ENCODE peak calls at places on chromosomes 11 and 22, in nine cellular contexts. One of them, this sample, is unnamed.

GRCh38 chr22:32502346-32502745 is 27.7 kb downstream of the FBXO7 start:
- DNase-seq in body of pancreas: no peak
- DNase-seq in right lobe of liver: no peak
- DNase-seq in A549: no peak
- DNase-seq in uterus: no peak
- DNase-seq in spleen: no peak
- DNase-seq in K562: no peak
- DNase-seq in adrenal gland: no peak
- DNase-seq in stomach: no peak
- DNase-seq in this sample: no peak

GRCh38 chr11:45048870-45049825 is 97.3 kb upstream of the PRDM11 start:
- DNase-seq in body of pancreas: no peak
- DNase-seq in right lobe of liver: no peak
- DNase-seq in A549: no peak
- DNase-seq in uterus: peak; percentile 53
- DNase-seq in spleen: no peak
- DNase-seq in K562: no peak
- DNase-seq in adrenal gland: no peak
- DNase-seq in stomach: no peak
- DNase-seq in this sample: no peak

GRCh38 chr11:101279728-101280127 is 150.1 kb upstream of the PGR start:
- DNase-seq in body of pancreas: no peak
- DNase-seq in right lobe of liver: no peak
- DNase-seq in A549: no peak
- DNase-seq in uterus: no peak
- DNase-seq in spleen: no peak
- DNase-seq in K562: no peak
- DNase-seq in adrenal gland: no peak
- DNase-seq in stomach: no peak
- DNase-seq in this sample: no peak

GRCh38 chr11:110165039-110165438 is 71.8 kb downstream of the ZC3H12C start:
- DNase-seq in body of pancreas: no peak
- DNase-seq in right lobe of liver: no peak
- DNase-seq in A549: no peak
- DNase-seq in uterus: no peak
- DNase-seq in spleen: peak; percentile 35
- DNase-seq in K562: no peak
- DNase-seq in adrenal gland: no peak
- DNase-seq in stomach: no peak
- DNase-seq in this sample: no peak

GRCh38 chr11:118907051-118907748 is 18.5 kb downstream of the BCL9L start:
- DNase-seq in body of pancreas: peak; percentile 92
- DNase-seq in right lobe of liver: peak; percentile 90
- DNase-seq in A549: peak; percentile 82
- DNase-seq in uterus: peak; percentile 87
- DNase-seq in spleen: peak; percentile 94
- DNase-seq in K562: peak; percentile 81
- DNase-seq in adrenal gland: peak; percentile 90
- DNase-seq in stomach: peak; percentile 92
- DNase-seq in this sample: peak; percentile 87

GRCh38 chr11:67213251-67213650 is 53.0 kb upstream of the GRK2 start:
- DNase-seq in body of pancreas: no peak
- DNase-seq in right lobe of liver: no peak
- DNase-seq in A549: no peak
- DNase-seq in uterus: no peak
- DNase-seq in spleen: no peak
- DNase-seq in K562: no peak
- DNase-seq in adrenal gland: no peak
- DNase-seq in stomach: no peak
- DNase-seq in this sample: no peak

GRCh38 chr11:130301002-130301401 is 13.7 kb downstream of the ZBTB44 start:
- DNase-seq in body of pancreas: no peak
- DNase-seq in right lobe of liver: no peak
- DNase-seq in A549: no peak
- DNase-seq in uterus: no peak
- DNase-seq in spleen: no peak
- DNase-seq in K562: no peak
- DNase-seq in adrenal gland: no peak
- DNase-seq in stomach: no peak
- DNase-seq in this sample: no peak

GRCh38 chr11:96314326-96315050 is 28.5 kb downstream of the MAML2 start:
- DNase-seq in body of pancreas: no peak
- DNase-seq in right lobe of liver: no peak
- DNase-seq in A549: peak; percentile 69
- DNase-seq in uterus: no peak
- DNase-seq in spleen: no peak
- DNase-seq in K562: no peak
- DNase-seq in adrenal gland: no peak
- DNase-seq in stomach: no peak
- DNase-seq in this sample: peak; percentile 21

GRCh38 chr22:43828711-43829447 is 16.8 kb upstream of the EFCAB6 start:
- DNase-seq in body of pancreas: no peak
- DNase-seq in right lobe of liver: peak; percentile 41
- DNase-seq in A549: peak; percentile 10
- DNase-seq in uterus: no peak
- DNase-seq in spleen: peak; percentile 65
- DNase-seq in K562: no peak
- DNase-seq in adrenal gland: no peak
- DNase-seq in stomach: no peak
- DNase-seq in this sample: no peak

GRCh38 chr11:110587129-110587528 is 125.1 kb downstream of the ARHGAP20 start:
- DNase-seq in body of pancreas: no peak
- DNase-seq in right lobe of liver: peak; percentile 62
- DNase-seq in A549: no peak
- DNase-seq in uterus: no peak
- DNase-seq in spleen: no peak
- DNase-seq in K562: no peak
- DNase-seq in adrenal gland: no peak
- DNase-seq in stomach: no peak
- DNase-seq in this sample: no peak

GRCh38 chr22:46653596-46653995 is 33.4 kb downstream of the GRAMD4 start:
- DNase-seq in body of pancreas: no peak
- DNase-seq in right lobe of liver: no peak
- DNase-seq in A549: no peak
- DNase-seq in uterus: no peak
- DNase-seq in spleen: no peak
- DNase-seq in K562: no peak
- DNase-seq in adrenal gland: no peak
- DNase-seq in stomach: no peak
- DNase-seq in this sample: no peak

GRCh38 chr11:102733232-102733875 is 8.6 kb upstream of the MMP8 start:
- DNase-seq in body of pancreas: peak; percentile 67
- DNase-seq in right lobe of liver: peak; percentile 71
- DNase-seq in A549: peak; percentile 64
- DNase-seq in uterus: no peak
- DNase-seq in spleen: peak; percentile 84
- DNase-seq in K562: peak; percentile 67
- DNase-seq in adrenal gland: peak; percentile 24
- DNase-seq in stomach: peak; percentile 79
- DNase-seq in this sample: no peak

GRCh38 chr22:38710352-38710751 is 4.6 kb downstream of the GTPBP1 start:
- DNase-seq in body of pancreas: no peak
- DNase-seq in right lobe of liver: no peak
- DNase-seq in A549: no peak
- DNase-seq in uterus: no peak
- DNase-seq in spleen: no peak
- DNase-seq in K562: no peak
- DNase-seq in adrenal gland: no peak
- DNase-seq in stomach: no peak
- DNase-seq in this sample: no peak

GRCh38 chr11:61873588-61874459 is 17.5 kb downstream of the FADS3 start:
- DNase-seq in body of pancreas: no peak
- DNase-seq in right lobe of liver: no peak
- DNase-seq in A549: no peak
- DNase-seq in uterus: no peak
- DNase-seq in spleen: no peak
- DNase-seq in K562: no peak
- DNase-seq in adrenal gland: no peak
- DNase-seq in stomach: no peak
- DNase-seq in this sample: peak; percentile 48

GRCh38 chr11:77400775-77401469 is 73.0 kb downstream of the PAK1 start:
- DNase-seq in body of pancreas: no peak
- DNase-seq in right lobe of liver: no peak
- DNase-seq in A549: no peak
- DNase-seq in uterus: no peak
- DNase-seq in spleen: no peak
- DNase-seq in K562: no peak
- DNase-seq in adrenal gland: no peak
- DNase-seq in stomach: no peak
- DNase-seq in this sample: peak; percentile 22
- TF ChIP-seq CTCF in body of pancreas: no peak
- TF ChIP-seq CTCF in right lobe of liver: no peak
- TF ChIP-seq CTCF in A549: no peak
- TF ChIP-seq CTCF in uterus: no peak
- TF ChIP-seq CTCF in spleen: no peak
- TF ChIP-seq CTCF in K562: no peak
- TF ChIP-seq CTCF in adrenal gland: no peak
- TF ChIP-seq CTCF in stomach: no peak
- TF ChIP-seq CTCF in this sample: peak; percentile 21

GRCh38 chr11:68314203-68314885 is 2.0 kb downstream of the LRP5 start:
- DNase-seq in body of pancreas: no peak
- DNase-seq in right lobe of liver: no peak
- DNase-seq in A549: peak; percentile 52
- DNase-seq in uterus: no peak
- DNase-seq in spleen: no peak
- DNase-seq in K562: peak; percentile 59
- DNase-seq in adrenal gland: no peak
- DNase-seq in stomach: no peak
- DNase-seq in this sample: no peak

GRCh38 chr11:68313574-68314202 is 1.3 kb downstream of the LRP5 start:
- DNase-seq in body of pancreas: no peak
- DNase-seq in right lobe of liver: no peak
- DNase-seq in A549: peak; percentile 39
- DNase-seq in uterus: no peak
- DNase-seq in spleen: no peak
- DNase-seq in K562: peak; percentile 51
- DNase-seq in adrenal gland: no peak
- DNase-seq in stomach: no peak
- DNase-seq in this sample: no peak

GRCh38 chr11:68315581-68315920 is 3.2 kb downstream of the LRP5 start:
- DNase-seq in body of pancreas: no peak
- DNase-seq in right lobe of liver: no peak
- DNase-seq in A549: no peak
- DNase-seq in uterus: no peak
- DNase-seq in spleen: no peak
- DNase-seq in K562: peak; percentile 52
- DNase-seq in adrenal gland: no peak
- DNase-seq in stomach: no peak
- DNase-seq in this sample: peak; percentile 34

GRCh38 chr11:68312780-68313573 is 586 bp downstream of the LRP5 start:
- DNase-seq in body of pancreas: no peak
- DNase-seq in right lobe of liver: peak; percentile 59
- DNase-seq in A549: no peak
- DNase-seq in uterus: no peak
- DNase-seq in spleen: no peak
- DNase-seq in K562: peak; percentile 50
- DNase-seq in adrenal gland: no peak
- DNase-seq in stomach: no peak
- DNase-seq in this sample: peak; percentile 31

GRCh38 chr11:68314886-68315580 is 2.6 kb downstream of the LRP5 start:
- DNase-seq in body of pancreas: no peak
- DNase-seq in right lobe of liver: peak; percentile 92
- DNase-seq in A549: peak; percentile 60
- DNase-seq in uterus: peak; percentile 52
- DNase-seq in spleen: no peak
- DNase-seq in K562: peak; percentile 51
- DNase-seq in adrenal gland: peak; percentile 62
- DNase-seq in stomach: no peak
- DNase-seq in this sample: peak; percentile 64
- TF ChIP-seq POLR2A in body of pancreas: no peak
- TF ChIP-seq POLR2A in right lobe of liver: peak; percentile 85
- TF ChIP-seq POLR2A in A549: no peak
- TF ChIP-seq POLR2A in uterus: no peak
- TF ChIP-seq POLR2A in spleen: no peak
- TF ChIP-seq POLR2A in K562: no peak
- TF ChIP-seq POLR2A in adrenal gland: no peak
- TF ChIP-seq POLR2A in stomach: no peak
- TF ChIP-seq POLR2A in this sample: peak; percentile 25

GRCh38 chr22:29072979-29073617 is at the start of gene KREMEN1:
- DNase-seq in body of pancreas: no peak
- DNase-seq in right lobe of liver: peak; percentile 60
- DNase-seq in A549: no peak
- DNase-seq in uterus: peak; percentile 33
- DNase-seq in spleen: peak; percentile 87
- DNase-seq in K562: no peak
- DNase-seq in adrenal gland: peak; percentile 48
- DNase-seq in stomach: no peak
- DNase-seq in this sample: peak; percentile 22
- TF ChIP-seq CTCF in body of pancreas: no peak
- TF ChIP-seq CTCF in right lobe of liver: no peak
- TF ChIP-seq CTCF in A549: no peak
- TF ChIP-seq CTCF in uterus: no peak
- TF ChIP-seq CTCF in spleen: no peak
- TF ChIP-seq CTCF in K562: no peak
- TF ChIP-seq CTCF in adrenal gland: no peak
- TF ChIP-seq CTCF in stomach: no peak
- TF ChIP-seq CTCF in this sample: no peak

GRCh38 chr11:114179234-114179941 is 116.8 kb upstream of the NNMT start:
- DNase-seq in body of pancreas: peak; percentile 88
- DNase-seq in right lobe of liver: peak; percentile 88
- DNase-seq in A549: peak; percentile 5
- DNase-seq in uterus: peak; percentile 96
- DNase-seq in spleen: no peak
- DNase-seq in K562: peak; percentile 32
- DNase-seq in adrenal gland: peak; percentile 82
- DNase-seq in stomach: peak; percentile 89
- DNase-seq in this sample: peak; percentile 92

GRCh38 chr11:114176321-114176720 is 116.8 kb downstream of the ZBTB16 start:
- DNase-seq in body of pancreas: peak; percentile 80
- DNase-seq in right lobe of liver: peak; percentile 78
- DNase-seq in A549: no peak
- DNase-seq in uterus: no peak
- DNase-seq in spleen: no peak
- DNase-seq in K562: no peak
- DNase-seq in adrenal gland: no peak
- DNase-seq in stomach: peak; percentile 81
- DNase-seq in this sample: peak; percentile 66

GRCh38 chr11:114181195-114181594 is 115.0 kb upstream of the NNMT start:
- DNase-seq in body of pancreas: no peak
- DNase-seq in right lobe of liver: no peak
- DNase-seq in A549: no peak
- DNase-seq in uterus: no peak
- DNase-seq in spleen: no peak
- DNase-seq in K562: no peak
- DNase-seq in adrenal gland: no peak
- DNase-seq in stomach: no peak
- DNase-seq in this sample: no peak

GRCh38 chr11:114180301-114181055 is 115.7 kb upstream of the NNMT start:
- DNase-seq in body of pancreas: peak; percentile 81
- DNase-seq in right lobe of liver: peak; percentile 72
- DNase-seq in A549: peak; percentile 15
- DNase-seq in uterus: peak; percentile 62
- DNase-seq in spleen: no peak
- DNase-seq in K562: no peak
- DNase-seq in adrenal gland: no peak
- DNase-seq in stomach: peak; percentile 77
- DNase-seq in this sample: peak; percentile 85

DNA sequence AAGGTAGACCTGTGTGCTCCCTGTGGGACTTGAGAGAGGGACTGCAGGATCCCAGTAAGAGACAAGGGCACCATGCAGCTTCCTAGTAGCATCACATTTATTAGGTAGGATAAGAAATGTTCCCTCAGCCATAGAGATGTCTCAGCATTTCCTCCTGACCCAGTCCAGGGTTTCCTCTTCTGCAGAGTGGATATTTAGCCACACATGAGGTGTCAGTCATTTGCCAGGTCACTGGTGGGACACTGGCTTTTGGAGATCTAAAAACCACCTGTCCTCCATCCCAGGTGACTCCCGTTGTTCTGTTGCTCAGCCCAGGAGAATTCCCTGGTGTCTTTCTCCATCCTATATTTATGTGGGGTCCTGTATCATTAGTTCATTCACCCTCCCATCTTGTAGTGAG is 117.5 kb upstream of the NNMT start:
- DNase-seq in body of pancreas: no peak
- DNase-seq in right lobe of liver: no peak
- DNase-seq in A549: no peak
- DNase-seq in uterus: no peak
- DNase-seq in spleen: no peak
- DNase-seq in K562: no peak
- DNase-seq in adrenal gland: no peak
- DNase-seq in stomach: no peak
- DNase-seq in this sample: no peak
- TF ChIP-seq POLR2A in body of pancreas: no peak
- TF ChIP-seq POLR2A in right lobe of liver: no peak
- TF ChIP-seq POLR2A in A549: no peak
- TF ChIP-seq POLR2A in uterus: no peak
- TF ChIP-seq POLR2A in spleen: no peak
- TF ChIP-seq POLR2A in K562: no peak
- TF ChIP-seq POLR2A in adrenal gland: no peak
- TF ChIP-seq POLR2A in stomach: no peak
- TF ChIP-seq POLR2A in this sample: no peak